ENCODE peak calls at places on chromosomes 13 and 19, in ten cellular contexts. One of them, this sample, is unnamed. For H3K27me3, the result is how much of the 10 kb centered on the place peaks cover.

GRCh38 chr13:49342404-49342803 is 94.7 kb downstream of the CDADC1 start:
- DNase-seq in tibial nerve: no peak
- DNase-seq in upper lobe of right lung: no peak
- DNase-seq in CD8-positive, alpha-beta memory T cell: no peak
- DNase-seq in GM23338: no peak
- DNase-seq in ovary: no peak
- DNase-seq in AG04450: no peak
- DNase-seq in heart right ventricle: no peak
- DNase-seq in CD4-positive, alpha-beta T cell: no peak
- DNase-seq in endothelial cell of umbilical vein: no peak
- DNase-seq in this sample: no peak

GRCh38 chr13:39961036-39961435 is 305.6 kb downstream of the COG6 start:
- DNase-seq in tibial nerve: no peak
- DNase-seq in CD8-positive, alpha-beta memory T cell: no peak
- DNase-seq in CD4-positive, alpha-beta T cell: no peak
- DNase-seq in ovary: no peak
- DNase-seq in endothelial cell of umbilical vein: peak
- DNase-seq in upper lobe of right lung: no peak
- DNase-seq in heart right ventricle: no peak
- DNase-seq in GM23338: no peak
- DNase-seq in AG04450: no peak
- DNase-seq in this sample: no peak

GRCh38 chr13:113816248-113816924 is 47.5 kb downstream of the GAS6 start:
- DNase-seq in CD8-positive, alpha-beta memory T cell: no peak
- DNase-seq in heart right ventricle: no peak
- DNase-seq in ovary: no peak
- DNase-seq in tibial nerve: no peak
- DNase-seq in upper lobe of right lung: no peak
- DNase-seq in GM23338: no peak
- DNase-seq in endothelial cell of umbilical vein: no peak
- DNase-seq in CD4-positive, alpha-beta T cell: no peak
- DNase-seq in AG04450: no peak
- DNase-seq in this sample: no peak

GRCh38 chr13:72437458-72437857 is 290.0 kb downstream of the MZT1 start:
- DNase-seq in GM23338: no peak
- DNase-seq in CD4-positive, alpha-beta T cell: no peak
- DNase-seq in upper lobe of right lung: no peak
- DNase-seq in AG04450: peak
- DNase-seq in heart right ventricle: no peak
- DNase-seq in endothelial cell of umbilical vein: no peak
- DNase-seq in ovary: no peak
- DNase-seq in tibial nerve: no peak
- DNase-seq in CD8-positive, alpha-beta memory T cell: no peak
- DNase-seq in this sample: no peak

GRCh38 chr19:4390017-4390861 is 10.1 kb downstream of the SH3GL1 start:
- DNase-seq in tibial nerve: no peak
- DNase-seq in CD4-positive, alpha-beta T cell: no peak
- DNase-seq in GM23338: peak
- DNase-seq in AG04450: no peak
- DNase-seq in CD8-positive, alpha-beta memory T cell: no peak
- DNase-seq in endothelial cell of umbilical vein: peak
- DNase-seq in upper lobe of right lung: no peak
- DNase-seq in heart right ventricle: no peak
- DNase-seq in ovary: peak
- DNase-seq in this sample: no peak

GRCh38 chr13:48853381-48854102 is 122.2 kb upstream of the FNDC3A start:
- DNase-seq in AG04450: no peak
- DNase-seq in GM23338: no peak
- DNase-seq in CD4-positive, alpha-beta T cell: no peak
- DNase-seq in upper lobe of right lung: no peak
- DNase-seq in tibial nerve: no peak
- DNase-seq in heart right ventricle: no peak
- DNase-seq in ovary: no peak
- DNase-seq in CD8-positive, alpha-beta memory T cell: no peak
- DNase-seq in endothelial cell of umbilical vein: peak
- DNase-seq in this sample: no peak

GRCh38 chr19:5253403-5254110 is 87.1 kb downstream of the PTPRS start:
- DNase-seq in heart right ventricle: no peak
- DNase-seq in CD8-positive, alpha-beta memory T cell: no peak
- DNase-seq in upper lobe of right lung: no peak
- DNase-seq in tibial nerve: no peak
- DNase-seq in AG04450: no peak
- DNase-seq in CD4-positive, alpha-beta T cell: no peak
- DNase-seq in GM23338: no peak
- DNase-seq in ovary: no peak
- DNase-seq in endothelial cell of umbilical vein: no peak
- DNase-seq in this sample: peak

GRCh38 chr19:6484251-6484650 is 2.7 kb upstream of the DENND1C start:
- DNase-seq in ovary: no peak
- DNase-seq in tibial nerve: no peak
- DNase-seq in CD4-positive, alpha-beta T cell: no peak
- DNase-seq in GM23338: no peak
- DNase-seq in endothelial cell of umbilical vein: no peak
- DNase-seq in AG04450: no peak
- DNase-seq in heart right ventricle: no peak
- DNase-seq in CD8-positive, alpha-beta memory T cell: no peak
- DNase-seq in upper lobe of right lung: no peak
- DNase-seq in this sample: no peak

GRCh38 chr13:51777921-51778320 is 26.0 kb downstream of the DHRS12 start:
- DNase-seq in CD8-positive, alpha-beta memory T cell: no peak
- DNase-seq in ovary: no peak
- DNase-seq in tibial nerve: no peak
- DNase-seq in GM23338: no peak
- DNase-seq in AG04450: no peak
- DNase-seq in heart right ventricle: no peak
- DNase-seq in CD4-positive, alpha-beta T cell: no peak
- DNase-seq in upper lobe of right lung: no peak
- DNase-seq in endothelial cell of umbilical vein: no peak
- DNase-seq in this sample: no peak

GRCh38 chr19:57269515-57270250 is 10.6 kb upstream of the ZNF460 start:
- DNase-seq in CD4-positive, alpha-beta T cell: no peak
- DNase-seq in upper lobe of right lung: no peak
- DNase-seq in AG04450: peak
- DNase-seq in GM23338: no peak
- DNase-seq in heart right ventricle: no peak
- DNase-seq in ovary: no peak
- DNase-seq in endothelial cell of umbilical vein: peak
- DNase-seq in tibial nerve: no peak
- DNase-seq in CD8-positive, alpha-beta memory T cell: no peak
- DNase-seq in this sample: no peak

GRCh38 chr13:40236566-40237168 is 429.8 kb downstream of the FOXO1 start:
- DNase-seq in CD4-positive, alpha-beta T cell: no peak
- DNase-seq in GM23338: no peak
- DNase-seq in CD8-positive, alpha-beta memory T cell: no peak
- DNase-seq in endothelial cell of umbilical vein: no peak
- DNase-seq in tibial nerve: peak
- DNase-seq in upper lobe of right lung: no peak
- DNase-seq in ovary: peak
- DNase-seq in heart right ventricle: no peak
- DNase-seq in AG04450: no peak
- DNase-seq in this sample: peak

GRCh38 chr19:6530385-6531162 is at the start of gene TNFSF9:
- DNase-seq in CD8-positive, alpha-beta memory T cell: peak
- DNase-seq in CD4-positive, alpha-beta T cell: peak
- DNase-seq in tibial nerve: peak
- DNase-seq in GM23338: peak
- DNase-seq in heart right ventricle: peak
- DNase-seq in AG04450: peak
- DNase-seq in endothelial cell of umbilical vein: peak
- DNase-seq in upper lobe of right lung: peak
- DNase-seq in ovary: peak
- DNase-seq in this sample: peak

GRCh38 chr13:97226788-97227627 is 4.9 kb downstream of the MBNL2 start:
- DNase-seq in GM23338: peak
- DNase-seq in CD4-positive, alpha-beta T cell: no peak
- DNase-seq in heart right ventricle: no peak
- DNase-seq in upper lobe of right lung: no peak
- DNase-seq in AG04450: no peak
- DNase-seq in endothelial cell of umbilical vein: peak
- DNase-seq in tibial nerve: no peak
- DNase-seq in ovary: no peak
- DNase-seq in CD8-positive, alpha-beta memory T cell: peak
- DNase-seq in this sample: no peak

GRCh38 chr13:47632311-47632710 is 368.8 kb downstream of the SUCLA2 start:
- DNase-seq in upper lobe of right lung: no peak
- DNase-seq in endothelial cell of umbilical vein: no peak
- DNase-seq in ovary: no peak
- DNase-seq in heart right ventricle: no peak
- DNase-seq in tibial nerve: no peak
- DNase-seq in CD4-positive, alpha-beta T cell: no peak
- DNase-seq in AG04450: no peak
- DNase-seq in CD8-positive, alpha-beta memory T cell: no peak
- DNase-seq in GM23338: no peak
- DNase-seq in this sample: no peak

GRCh38 chr13:39414339-39414738 is 188.7 kb downstream of the LHFPL6 start:
- DNase-seq in tibial nerve: no peak
- DNase-seq in AG04450: no peak
- DNase-seq in CD4-positive, alpha-beta T cell: no peak
- DNase-seq in ovary: no peak
- DNase-seq in endothelial cell of umbilical vein: no peak
- DNase-seq in heart right ventricle: no peak
- DNase-seq in GM23338: no peak
- DNase-seq in upper lobe of right lung: no peak
- DNase-seq in CD8-positive, alpha-beta memory T cell: no peak
- DNase-seq in this sample: no peak

GRCh38 chr13:60000081-60000480 is 163.6 kb downstream of the DIAPH3 start:
- DNase-seq in heart right ventricle: no peak
- DNase-seq in ovary: no peak
- DNase-seq in AG04450: no peak
- DNase-seq in CD8-positive, alpha-beta memory T cell: no peak
- DNase-seq in endothelial cell of umbilical vein: no peak
- DNase-seq in upper lobe of right lung: no peak
- DNase-seq in CD4-positive, alpha-beta T cell: no peak
- DNase-seq in tibial nerve: no peak
- DNase-seq in GM23338: no peak
- DNase-seq in this sample: no peak

GRCh38 chr13:97191143-97191542 is 31.0 kb upstream of the MBNL2 start:
- DNase-seq in heart right ventricle: no peak
- DNase-seq in tibial nerve: no peak
- DNase-seq in ovary: no peak
- DNase-seq in upper lobe of right lung: no peak
- DNase-seq in GM23338: no peak
- DNase-seq in AG04450: no peak
- DNase-seq in endothelial cell of umbilical vein: no peak
- DNase-seq in CD8-positive, alpha-beta memory T cell: no peak
- DNase-seq in CD4-positive, alpha-beta T cell: no peak
- DNase-seq in this sample: no peak

GRCh38 chr13:27810461-27810860 is 18.2 kb downstream of the GSX1 start:
- DNase-seq in GM23338: no peak
- DNase-seq in CD8-positive, alpha-beta memory T cell: no peak
- DNase-seq in ovary: no peak
- DNase-seq in AG04450: no peak
- DNase-seq in tibial nerve: no peak
- DNase-seq in endothelial cell of umbilical vein: no peak
- DNase-seq in CD4-positive, alpha-beta T cell: no peak
- DNase-seq in upper lobe of right lung: no peak
- DNase-seq in heart right ventricle: no peak
- DNase-seq in this sample: no peak
- H3K27me3 ChIP-seq in GM23338: half or more
- H3K27me3 ChIP-seq in CD8-positive, alpha-beta memory T cell: under half
- H3K27me3 ChIP-seq in ovary: under half
- H3K27me3 ChIP-seq in AG04450: under half
- H3K27me3 ChIP-seq in tibial nerve: under half
- H3K27me3 ChIP-seq in endothelial cell of umbilical vein: under half
- H3K27me3 ChIP-seq in CD4-positive, alpha-beta T cell: under half
- H3K27me3 ChIP-seq in upper lobe of right lung: under half
- H3K27me3 ChIP-seq in heart right ventricle: half or more
- H3K27me3 ChIP-seq in this sample: under half

DNA sequence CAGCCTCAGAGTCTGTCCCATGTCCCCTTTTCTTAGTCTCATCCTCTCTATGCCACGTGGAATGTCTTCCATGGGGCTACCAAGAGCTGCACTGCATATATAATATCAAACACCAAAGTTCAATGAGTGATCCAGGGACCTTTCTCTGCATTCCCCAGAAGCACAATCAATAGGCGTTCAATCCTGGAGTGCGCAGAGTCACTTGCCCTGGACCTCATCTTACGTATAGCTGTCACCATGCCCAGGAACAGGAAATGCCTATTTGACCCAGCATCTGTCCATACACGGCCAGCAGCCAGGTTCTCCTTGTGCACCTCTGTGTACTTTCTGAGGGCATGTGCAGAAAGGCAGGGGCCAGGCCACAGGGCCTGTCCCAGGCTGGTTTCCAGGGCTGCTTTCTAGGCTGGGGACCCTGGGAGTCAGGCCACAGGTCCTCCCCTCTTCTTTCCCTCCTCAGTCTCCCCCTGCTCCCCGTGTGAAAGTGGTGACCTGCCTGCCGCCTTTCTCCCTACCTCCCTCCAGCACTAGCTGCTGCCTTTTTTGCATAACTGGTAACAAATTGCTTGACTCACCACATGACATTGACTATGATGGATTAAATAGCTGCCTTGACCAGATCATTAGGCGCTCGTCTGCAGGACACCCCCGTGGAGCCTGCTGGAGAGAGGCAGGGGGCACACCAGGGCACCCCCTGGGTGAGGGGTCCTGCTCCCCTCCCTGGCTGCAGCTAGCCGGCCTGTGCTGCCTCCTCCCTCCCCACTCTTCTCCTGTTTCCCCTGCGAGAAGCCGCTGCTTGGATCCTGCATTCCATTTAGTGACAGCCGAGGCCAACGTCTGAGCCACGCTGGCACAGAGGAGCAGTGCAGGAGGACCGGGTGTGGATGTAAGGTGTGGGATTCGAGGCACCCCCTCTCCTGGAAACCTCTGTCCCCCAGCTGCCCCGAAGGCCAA is 222.1 kb downstream of the ZNF536 start:
- DNase-seq in endothelial cell of umbilical vein: no peak
- DNase-seq in AG04450: no peak
- DNase-seq in heart right ventricle: no peak
- DNase-seq in CD8-positive, alpha-beta memory T cell: no peak
- DNase-seq in upper lobe of right lung: no peak
- DNase-seq in GM23338: peak
- DNase-seq in CD4-positive, alpha-beta T cell: no peak
- DNase-seq in ovary: no peak
- DNase-seq in tibial nerve: no peak
- DNase-seq in this sample: peak
- H3K27me3 ChIP-seq in endothelial cell of umbilical vein: under half
- H3K27me3 ChIP-seq in AG04450: under half
- H3K27me3 ChIP-seq in heart right ventricle: under half
- H3K27me3 ChIP-seq in CD8-positive, alpha-beta memory T cell: under half
- H3K27me3 ChIP-seq in upper lobe of right lung: under half
- H3K27me3 ChIP-seq in GM23338: under half
- H3K27me3 ChIP-seq in CD4-positive, alpha-beta T cell: under half
- H3K27me3 ChIP-seq in ovary: under half
- H3K27me3 ChIP-seq in tibial nerve: under half
- H3K27me3 ChIP-seq in this sample: under half

GRCh38 chr19:1525343-1525742 is 1.5 kb downstream of the PLK5 start:
- DNase-seq in GM23338: no peak
- DNase-seq in ovary: no peak
- DNase-seq in AG04450: no peak
- DNase-seq in tibial nerve: no peak
- DNase-seq in CD4-positive, alpha-beta T cell: no peak
- DNase-seq in endothelial cell of umbilical vein: no peak
- DNase-seq in upper lobe of right lung: no peak
- DNase-seq in CD8-positive, alpha-beta memory T cell: no peak
- DNase-seq in heart right ventricle: no peak
- DNase-seq in this sample: no peak
- H3K27me3 ChIP-seq in GM23338: under half
- H3K27me3 ChIP-seq in ovary: under half
- H3K27me3 ChIP-seq in AG04450: under half
- H3K27me3 ChIP-seq in tibial nerve: under half
- H3K27me3 ChIP-seq in CD4-positive, alpha-beta T cell: under half
- H3K27me3 ChIP-seq in endothelial cell of umbilical vein: under half
- H3K27me3 ChIP-seq in upper lobe of right lung: half or more
- H3K27me3 ChIP-seq in CD8-positive, alpha-beta memory T cell: under half
- H3K27me3 ChIP-seq in heart right ventricle: half or more
- H3K27me3 ChIP-seq in this sample: under half

GRCh38 chr19:51147663-51148062 is 5.6 kb downstream of the SIGLEC7 start:
- DNase-seq in ovary: no peak
- DNase-seq in heart right ventricle: no peak
- DNase-seq in endothelial cell of umbilical vein: no peak
- DNase-seq in GM23338: no peak
- DNase-seq in CD4-positive, alpha-beta T cell: no peak
- DNase-seq in tibial nerve: no peak
- DNase-seq in upper lobe of right lung: no peak
- DNase-seq in CD8-positive, alpha-beta memory T cell: no peak
- DNase-seq in AG04450: no peak
- DNase-seq in this sample: no peak
- H3K27me3 ChIP-seq in ovary: under half
- H3K27me3 ChIP-seq in heart right ventricle: under half
- H3K27me3 ChIP-seq in endothelial cell of umbilical vein: under half
- H3K27me3 ChIP-seq in GM23338: under half
- H3K27me3 ChIP-seq in CD4-positive, alpha-beta T cell: under half
- H3K27me3 ChIP-seq in tibial nerve: under half
- H3K27me3 ChIP-seq in upper lobe of right lung: under half
- H3K27me3 ChIP-seq in CD8-positive, alpha-beta memory T cell: under half
- H3K27me3 ChIP-seq in AG04450: under half
- H3K27me3 ChIP-seq in this sample: under half